ENCODE peak calls at places on chromosomes 1 and 21, in four cellular contexts. H, W, C and R are unnamed samples.
A peak's percentile ranks its signal among the peaks of the same experiment; 100 is the strongest.

GRCh38 chr1:196088551-196088950 is 519.7 kb downstream of the KCNT2 start:
- DNase-seq in C (no peak), H (no peak), W (no peak), R (no peak)

GRCh38 chr1:3457910-3458621 is 3.6 kb downstream of the ARHGEF16 start:
- DNase-seq in C (no peak), W (no peak), H (peak; percentile 58), R (no peak)

GRCh38 chr1:42484382-42484781 is 21.3 kb downstream of the CCDC30 start:
- DNase-seq in C (no peak), H (no peak), W (peak; percentile 16), R (no peak)

GRCh38 chr1:197336571-197336970 is 68.5 kb downstream of the CRB1 start:
- DNase-seq in W (no peak), H (no peak), C (no peak), R (no peak)

GRCh38 chr1:20834780-20835179 is 47.7 kb upstream of the HP1BP3 start:
- DNase-seq in H (no peak), W (no peak), C (no peak), R (no peak)

GRCh38 chr21:40074710-40075109 is 207.5 kb downstream of the PCP4 start:
- DNase-seq in C (no peak), W (no peak), H (no peak), R (no peak)

GRCh38 chr1:35369922-35370671 is 101.6 kb downstream of the ZMYM4 start:
- DNase-seq in H (peak; percentile 29), W (peak; percentile 84), C (no peak), R (no peak)

GRCh38 chr1:29379438-29380073 is 143.2 kb downstream of the PTPRU start:
- DNase-seq in W (no peak), C (peak; percentile 37), H (no peak), R (no peak)

GRCh38 chr1:165857046-165857801 is 29.8 kb downstream of the UCK2 start:
- DNase-seq in H (peak; percentile 9), W (no peak), C (no peak), R (no peak)

GRCh38 chr1:2459757-2460156 is 16.3 kb upstream of the PLCH2 start:
- DNase-seq in C (no peak), W (peak; percentile 40), H (no peak), R (no peak)

GRCh38 chr21:27648560-27648959 is 681.7 kb upstream of the ADAMTS5 start:
- DNase-seq in C (no peak), H (no peak), W (no peak), R (no peak)

GRCh38 chr1:2547210-2548067 is 8.7 kb upstream of the TNFRSF14 start:
- DNase-seq in W (peak; percentile 35), C (no peak), H (peak; percentile 74), R (no peak)

GRCh38 chr1:15803380-15803779 is 4.1 kb downstream of the UQCRHL start:
- DNase-seq in H (no peak), W (no peak), C (no peak), R (no peak)

GRCh38 chr1:231201375-231202124 is 39.5 kb upstream of the GNPAT start:
- DNase-seq in C (no peak), W (no peak), H (no peak), R (no peak)

GRCh38 chr1:208803371-208803811 is 559.2 kb upstream of the PLXNA2 start:
- DNase-seq in C (no peak), H (no peak), W (no peak), R (no peak)

GRCh38 chr1:224707849-224708725 is 92.0 kb downstream of the CNIH3 start:
- DNase-seq in H (no peak), W (no peak), C (no peak), R (no peak)

GRCh38 chr1:220527279-220528048 is 472 bp upstream of the MARK1 start:
- DNase-seq in H (peak; percentile 38), C (no peak), W (peak; percentile 53), R (no peak)

GRCh38 chr1:159009287-159009686 is 420 bp upstream of the IFI16 start:
- DNase-seq in W (no peak), C (no peak), H (no peak), R (no peak)

GRCh38 chr1:50308883-50309282 is 114.4 kb downstream of the DMRTA2 start:
- DNase-seq in W (peak; percentile 15), C (peak; percentile 19), H (peak; percentile 7), R (no peak)

GRCh38 chr1:218165687-218166088 is 119.4 kb upstream of the RRP15 start:
- DNase-seq in H (no peak), C (no peak), W (no peak), R (no peak)

GRCh38 chr1:173193639-173194038 is 13.5 kb downstream of the TNFSF4 start:
- DNase-seq in H (no peak), W (no peak), C (no peak), R (no peak)

GRCh38 chr1:195664628-195665027 is 943.6 kb downstream of the KCNT2 start:
- DNase-seq in W (no peak), C (no peak), H (no peak), R (no peak)

GRCh38 chr1:238950786-238951185 is 435.6 kb upstream of the CHRM3 start:
- DNase-seq in C (no peak), W (no peak), H (no peak), R (no peak)

GRCh38 chr1:36387141-36387949 is 1.6 kb upstream of the STK40 start:
- DNase-seq in H (no peak), C (no peak), W (no peak), R (no peak)

GRCh38 chr1:181656491-181656890 is 173.2 kb downstream of the CACNA1E start:
- DNase-seq in H (no peak), C (no peak), W (no peak), R (no peak)

GRCh38 chr1:160161965-160162705 is 10.7 kb downstream of the ATP1A4 start:
- DNase-seq in W (peak; percentile 16), C (no peak), H (no peak), R (no peak)

GRCh38 chr1:33374336-33375105 is 53.6 kb upstream of the A3GALT2 start:
- DNase-seq in H (no peak), C (no peak), W (no peak), R (no peak)

GRCh38 chr1:61641578-61642336 is 83.2 kb downstream of the TM2D1 start:
- DNase-seq in H (peak; percentile 72), C (peak; percentile 40), W (peak; percentile 78), R (peak; percentile 29)

GRCh38 chr1:240341365-240342250 is 249.9 kb downstream of the FMN2 start:
- DNase-seq in W (no peak), C (no peak), H (peak; percentile 6), R (no peak)

GRCh38 chr1:246567258-246568235 is 1.3 kb downstream of the CNST start:
- DNase-seq in C (peak; percentile 30), W (no peak), H (no peak), R (no peak)

GRCh38 chr21:18245493-18245967 is 897 bp downstream of the CHODL start:
- DNase-seq in H (no peak), C (no peak), W (no peak), R (no peak)

GRCh38 chr1:219639843-219640606 is 27.1 kb upstream of the ZC3H11B start:
- DNase-seq in C (no peak), H (no peak), W (no peak), R (no peak)